ENCODE peak calls at places on chromosomes 5 and 9, in four cellular contexts. F, Q, X and L are unnamed samples.

GRCh38 chr5:112119527-112119926 is 299.6 kb downstream of the EPB41L4A start:
- DNase-seq in F (no peak), Q (no peak), X (no peak), L (no peak)

GRCh38 chr5:139577689-139578347 is 16.7 kb downstream of the UBE2D2 start:
- DNase-seq in F (no peak), Q (no peak), X (no peak), L (no peak)

GRCh38 chr5:15796096-15796495 is 296.1 kb downstream of the FBXL7 start:
- DNase-seq in F (no peak), Q (no peak), X (no peak), L (no peak)

GRCh38 chr5:2740051-2740848 is 11.2 kb downstream of the IRX2 start:
- DNase-seq in F (no peak), Q (no peak), X (no peak), L (no peak)

GRCh38 chr9:109755040-109755439 is 25.0 kb upstream of the PALM2AKAP2 start:
- DNase-seq in F (no peak), Q (no peak), X (no peak), L (no peak)

GRCh38 chr5:17743580-17744435 is 109.5 kb downstream of the TAF11L14 start:
- DNase-seq in F (no peak), Q (no peak), X (no peak), L (no peak)

GRCh38 chr9:136645903-136646754 is 16.6 kb upstream of the EGFL7 start:
- DNase-seq in F (no peak), Q (no peak), X (no peak), L (no peak)

GRCh38 chr5:62603934-62604333 is 25.3 kb downstream of the LRRC70 start:
- DNase-seq in F (no peak), Q (no peak), X (no peak), L (no peak)

GRCh38 chr5:117954341-117954740 is 1034.0 kb downstream of the DTWD2 start:
- DNase-seq in F (no peak), Q (no peak), X (no peak), L (no peak)

GRCh38 chr9:132005896-132006295 is 73.8 kb downstream of the MED27 start:
- DNase-seq in F (no peak), Q (no peak), X (no peak), L (no peak)

GRCh38 chr9:136309806-136310220 is 5.9 kb upstream of the CCDC187 start:
- DNase-seq in F (no peak), Q (no peak), X (no peak), L (no peak)

GRCh38 chr5:141508808-141509611 is 20.1 kb downstream of the PCDHGC5 start:
- DNase-seq in F (no peak), Q (no peak), X (no peak), L (peak; percentile 27)

GRCh38 chr5:1478333-1478732 is 33.1 kb upstream of the SLC6A3 start:
- DNase-seq in F (no peak), Q (no peak), X (no peak), L (no peak)

GRCh38 chr5:7207979-7208378 is 188.0 kb upstream of the ADCY2 start:
- DNase-seq in F (no peak), Q (no peak), X (no peak), L (no peak)

GRCh38 chr5:81006955-81007636 is 46.9 kb downstream of the RASGRF2 start:
- DNase-seq in F (no peak), Q (no peak), X (no peak), L (no peak)

GRCh38 chr9:91077624-91078023 is 276.0 kb downstream of the SYK start:
- DNase-seq in F (no peak), Q (no peak), X (no peak), L (no peak)

GRCh38 chr5:10261065-10261464 is 11.0 kb downstream of the CCT5 start:
- DNase-seq in F (no peak), Q (no peak), X (no peak), L (no peak)

GRCh38 chr5:55471468-55471867 is 63.3 kb downstream of the PLPP1 start:
- DNase-seq in F (no peak), Q (no peak), X (no peak), L (no peak)

GRCh38 chr9:4674783-4675182 is 4.6 kb upstream of the CDC37L1 start:
- DNase-seq in F (no peak), Q (no peak), X (no peak), L (no peak)

GRCh38 chr9:135290566-135290965 is 189.0 kb upstream of the PPP1R26 start:
- DNase-seq in F (no peak), Q (no peak), X (no peak), L (no peak)

GRCh38 chr9:96867282-96867814 is 13.0 kb upstream of the ZNF782 start:
- DNase-seq in F (no peak), Q (no peak), X (no peak), L (no peak)

GRCh38 chr9:34961574-34962480 is 3.7 kb downstream of the PHF24 start:
- DNase-seq in F (no peak), Q (no peak), X (no peak), L (no peak)

GRCh38 chr5:64831996-64832395 is 63.3 kb downstream of the CWC27 start:
- DNase-seq in F (no peak), Q (no peak), X (no peak), L (no peak)

GRCh38 chr5:150619359-150620230 is 20.9 kb upstream of the SYNPO start:
- DNase-seq in F (no peak), Q (no peak), X (no peak), L (no peak)

GRCh38 chr9:93645921-93646639 is 69.7 kb downstream of the PHF2 start:
- DNase-seq in F (no peak), Q (no peak), X (no peak), L (no peak)

GRCh38 chr5:142056831-142057696 is 44.2 kb upstream of the GNPDA1 start:
- DNase-seq in F (no peak), Q (no peak), X (no peak), L (no peak)

GRCh38 chr5:149962040-149962439 is 1.5 kb downstream of the SLC26A2 start:
- DNase-seq in F (no peak), Q (no peak), X (no peak), L (no peak)

GRCh38 chr9:124218438-124219289 is 39.1 kb upstream of the NEK6 start:
- DNase-seq in F (no peak), Q (no peak), X (peak; percentile 83), L (no peak)

GRCh38 chr5:14665110-14665822 is 748 bp downstream of the OTULIN start:
- DNase-seq in F (no peak), Q (no peak), X (no peak), L (no peak)

GRCh38 chr9:130943780-130944179 is 4.7 kb upstream of the FIBCD1 start:
- DNase-seq in F (no peak), Q (no peak), X (no peak), L (no peak)

GRCh38 chr5:36228505-36228904 is 13.2 kb downstream of the NADK2 start:
- DNase-seq in F (no peak), Q (no peak), X (no peak), L (no peak)